ENCODE peak calls at places on chromosome 16, in ten cellular contexts. O is AG04450; A is tibial artery; C is GM23338; M is stimulated activated CD4-positive, alpha-beta T cell treated with anti-CD3 and anti-CD28 coated beads, Interleukin-15, amount 100 ng/mL, for 1 hour; Z is left ventricle myocardium inferior; X is NCI-H345; U is EL; L is sigmoid colon; P is HT1080. I is an unnamed sample.

GRCh38 chr16:75238853-75239371 is 12.5 kb downstream of the BCAR1 start:
- DNase-seq in O (no peak), A (peak), C (no peak), M (no peak), Z (no peak), X (no peak), U (peak), L (no peak), P (no peak), I (no peak)

GRCh38 chr16:20811889-20812439 is 5.6 kb downstream of the REXO5 start:
- DNase-seq in O (no peak), A (no peak), C (no peak), M (no peak), Z (no peak), X (no peak), U (no peak), L (no peak), P (no peak), I (no peak)

GRCh38 chr16:89409161-89409711 is 81.1 kb downstream of the ANKRD11 start:
- DNase-seq in O (no peak), A (no peak), C (no peak), M (peak), Z (no peak), X (no peak), U (peak), L (no peak), P (peak), I (no peak)

GRCh38 chr16:49183911-49184310 is 97.7 kb downstream of the CBLN1 start:
- DNase-seq in O (no peak), A (no peak), C (peak), M (no peak), Z (no peak), X (no peak), U (no peak), L (no peak), P (peak), I (no peak)

GRCh38 chr16:12907670-12908233 is 6.4 kb downstream of the SHISA9 start:
- DNase-seq in O (no peak), A (no peak), C (peak), M (no peak), Z (no peak), X (no peak), U (peak), L (no peak), P (peak), I (no peak)

GRCh38 chr16:49576941-49577340 is 203.3 kb downstream of the C16orf78 start:
- DNase-seq in O (no peak), A (no peak), C (no peak), M (no peak), Z (no peak), X (no peak), U (no peak), L (no peak), P (no peak), I (no peak)

GRCh38 chr16:72995151-72995881 is 52.6 kb downstream of the ZFHX3 start:
- DNase-seq in O (no peak), A (peak), C (peak), M (no peak), Z (no peak), X (no peak), U (no peak), L (no peak), P (no peak), I (no peak)

GRCh38 chr16:76946879-76947278 is 244.1 kb upstream of the MON1B start:
- DNase-seq in O (peak), A (no peak), C (no peak), M (no peak), Z (no peak), X (no peak), U (no peak), L (no peak), P (peak), I (no peak)

GRCh38 chr16:969508-970378 is 1.0 kb downstream of the LMF1 start:
- DNase-seq in O (no peak), A (no peak), C (peak), M (no peak), Z (peak), X (no peak), U (peak), L (no peak), P (no peak), I (no peak)

GRCh38 chr16:6684076-6684673 is 648.5 kb upstream of the RBFOX1 start:
- DNase-seq in O (no peak), A (no peak), C (peak), M (no peak), Z (no peak), X (no peak), U (no peak), L (no peak), P (peak), I (no peak)

GRCh38 chr16:83713597-83713996 is 94.2 kb upstream of the HSBP1 start:
- DNase-seq in O (no peak), A (no peak), C (peak), M (no peak), Z (no peak), X (no peak), U (peak), L (no peak), P (peak), I (no peak)

GRCh38 chr16:19861811-19862327 is 22.8 kb downstream of the GPRC5B start:
- DNase-seq in O (no peak), A (no peak), C (peak), M (no peak), Z (no peak), X (no peak), U (no peak), L (peak), P (no peak), I (no peak)

GRCh38 chr16:4648917-4649316 is 24.3 kb downstream of the MGRN1 start:
- DNase-seq in O (no peak), A (no peak), C (no peak), M (no peak), Z (no peak), X (no peak), U (no peak), L (no peak), P (no peak), I (no peak)

GRCh38 chr16:64990101-64990500 is 131.8 kb downstream of the CDH11 start:
- DNase-seq in O (no peak), A (no peak), C (no peak), M (no peak), Z (no peak), X (no peak), U (no peak), L (no peak), P (no peak), I (no peak)

GRCh38 chr16:24685539-24686432 is 43.7 kb upstream of the TNRC6A start:
- DNase-seq in O (no peak), A (peak), C (peak), M (no peak), Z (peak), X (no peak), U (peak), L (peak), P (peak), I (peak)

GRCh38 chr16:83458612-83459011 is 349.2 kb upstream of the HSBP1 start:
- DNase-seq in O (no peak), A (no peak), C (no peak), M (no peak), Z (no peak), X (no peak), U (peak), L (no peak), P (peak), I (no peak)

GRCh38 chr16:72129976-72130656 is 36.5 kb downstream of the DHX38 start:
- DNase-seq in O (no peak), A (no peak), C (no peak), M (no peak), Z (no peak), X (no peak), U (no peak), L (no peak), P (no peak), I (no peak)

GRCh38 chr16:17433577-17433960 is 37.2 kb downstream of the XYLT1 start:
- DNase-seq in O (no peak), A (no peak), C (peak), M (no peak), Z (no peak), X (no peak), U (no peak), L (no peak), P (no peak), I (no peak)

GRCh38 chr16:64051826-64052225 is 1070.0 kb downstream of the CDH11 start:
- DNase-seq in O (no peak), A (no peak), C (peak), M (no peak), Z (no peak), X (peak), U (peak), L (no peak), P (peak), I (no peak)

I was measured in cardiac septum.